ENCODE peak calls at places on chromosomes 6 and 20, in ten cellular contexts. V is CD4-positive, alpha-beta T cell; K is progenitor cell of endocrine pancreas; L is GM12864; G is AG04449; T is GM13977; H is left ventricle myocardium inferior; Y is foreskin fibroblast; Q is endothelial cell; E is prostate gland. P is an unnamed sample.

GRCh38 chr6:132960720-132961119 is 146.4 kb downstream of the RPS12 start:
- DNase-seq in V (no peak), K (no peak), L (no peak), G (no peak), T (no peak), H (no peak), Y (no peak), Q (no peak), E (no peak), P (no peak)

GRCh38 chr20:63497946-63498935 is 642 bp downstream of the EEF1A2 start:
- DNase-seq in V (no peak), K (peak; percentile 6), L (no peak), G (no peak), T (no peak), H (peak; percentile 68), Y (peak; percentile 33), Q (no peak), E (no peak), P (no peak)

GRCh38 chr6:9461161-9461560 is 953.7 kb downstream of the TFAP2A start:
- DNase-seq in V (no peak), K (no peak), L (no peak), G (no peak), T (no peak), H (no peak), Y (no peak), Q (no peak), E (no peak), P (no peak)

GRCh38 chr6:138485586-138486248 is 13.6 kb downstream of the NHSL1 start:
- DNase-seq in V (no peak), K (no peak), L (no peak), G (no peak), T (no peak), H (no peak), Y (no peak), Q (peak; percentile 47), E (no peak), P (no peak)

GRCh38 chr6:20757761-20758160 is 223.5 kb downstream of the CDKAL1 start:
- DNase-seq in V (no peak), K (no peak), L (no peak), G (peak; percentile 7), T (no peak), H (no peak), Y (peak; percentile 7), Q (no peak), E (no peak), P (no peak)

GRCh38 chr6:149335924-149336323 is 18.4 kb downstream of the TAB2 start:
- DNase-seq in V (no peak), K (no peak), L (no peak), G (peak; percentile 14), T (no peak), H (no peak), Y (peak; percentile 68), Q (no peak), E (no peak), P (no peak)

GRCh38 chr6:170047813-170048212 is 243.1 kb downstream of the DLL1 start:
- DNase-seq in V (no peak), K (no peak), L (no peak), G (no peak), T (no peak), H (no peak), Y (no peak), Q (no peak), E (no peak), P (no peak)

GRCh38 chr6:144955853-144956252 is 670.7 kb downstream of the UTRN start:
- DNase-seq in V (no peak), K (no peak), L (no peak), G (peak; percentile 50), T (no peak), H (no peak), Y (peak; percentile 28), Q (no peak), E (no peak), P (no peak)

GRCh38 chr6:150981095-150981494 is 115.6 kb downstream of the MTHFD1L start:
- DNase-seq in V (no peak), K (no peak), L (peak; percentile 35), G (no peak), T (peak; percentile 47), H (no peak), Y (no peak), Q (no peak), E (no peak), P (no peak)

GRCh38 chr6:5580736-5581568 is 319.6 kb downstream of the FARS2 start:
- DNase-seq in V (no peak), K (no peak), L (no peak), G (no peak), T (no peak), H (no peak), Y (no peak), Q (no peak), E (no peak), P (no peak)

GRCh38 chr6:73984851-73985250 is 288.8 kb downstream of the CD109 start:
- DNase-seq in V (no peak), K (no peak), L (no peak), G (no peak), T (no peak), H (no peak), Y (no peak), Q (no peak), E (no peak), P (no peak)

GRCh38 chr6:73983367-73983766 is 287.4 kb downstream of the CD109 start:
- DNase-seq in V (no peak), K (no peak), L (no peak), G (peak; percentile 58), T (no peak), H (no peak), Y (peak; percentile 48), Q (no peak), E (no peak), P (no peak)

GRCh38 chr6:73985891-73986290 is 289.9 kb downstream of the CD109 start:
- DNase-seq in V (no peak), K (no peak), L (no peak), G (peak; percentile 69), T (no peak), H (no peak), Y (peak; percentile 84), Q (no peak), E (no peak), P (no peak)
- TF ChIP-seq CTCF in V (no peak), K (no peak), L (no peak), G (peak; percentile 37), T (no peak), H (no peak), Y (peak; percentile 35), Q (no peak), E (no peak), P (no peak)

GRCh38 chr6:72704979-72705378 is 83.1 kb downstream of the KCNQ5 start:
- DNase-seq in V (no peak), K (no peak), L (no peak), G (no peak), T (no peak), H (no peak), Y (no peak), Q (no peak), E (no peak), P (no peak)
- TF ChIP-seq CTCF in V (no peak), K (no peak), L (no peak), G (no peak), T (no peak), H (no peak), Y (no peak), Q (no peak), E (no peak), P (no peak)

GRCh38 chr20:35615667-35616464 is at the start of gene SPAG4:
- DNase-seq in V (peak; percentile 86), K (peak; percentile 94), L (no peak), G (no peak), T (peak; percentile 99), H (peak; percentile 99), Y (peak; percentile 99), Q (peak; percentile 100), E (peak; percentile 99), P (peak; percentile 99)
- TF ChIP-seq CTCF in V (no peak), K (no peak), L (no peak), G (no peak), T (no peak), H (no peak), Y (no peak), Q (no peak), E (no peak), P (no peak)

GRCh38 chr6:3163248-3163594 is 5.9 kb upstream of the TUBB2A start:
- DNase-seq in V (no peak), K (no peak), L (no peak), G (no peak), T (no peak), H (no peak), Y (peak; percentile 38), Q (no peak), E (no peak), P (peak; percentile 38)
- TF ChIP-seq CTCF in V (no peak), K (peak; percentile 10), L (peak; percentile 20), G (no peak), T (peak; percentile 9), H (no peak), Y (no peak), Q (no peak), E (no peak), P (no peak)

P was measured in HL-60.